ENCODE peak calls at places on chromosomes 13 and 19, in seven cellular contexts. K is body of pancreas; T is ascending aorta; E is adrenal gland; H is osteoblast; Q is CD4-positive, alpha-beta memory T cell; G is A673. S is an unnamed sample.

GRCh38 chr19:35451278-35452096 is 3.4 kb downstream of the FFAR2 start:
- DNase-seq in Q (peak; percentile 39), G (no peak), E (no peak), K (no peak), T (no peak), H (no peak), S (no peak)

GRCh38 chr13:48234652-48235099 is 1.7 kb downstream of the ITM2B start:
- DNase-seq in T (no peak), H (no peak), G (peak; percentile 6), Q (no peak), K (no peak), E (no peak), S (no peak)

GRCh38 chr19:41951686-41952172 is 7.4 kb downstream of the RABAC1 start:
- DNase-seq in K (peak; percentile 70), H (peak; percentile 96), T (peak; percentile 87), E (peak; percentile 72), G (peak; percentile 86), Q (peak; percentile 83), S (peak; percentile 74)

GRCh38 chr13:51258612-51259358 is 36.6 kb downstream of the FAM124A start:
- DNase-seq in Q (no peak), E (no peak), H (no peak), G (no peak), T (no peak), K (peak; percentile 14), S (no peak)

GRCh38 chr13:108377646-108378206 is 108.2 kb downstream of the TNFSF13B start:
- DNase-seq in Q (no peak), E (no peak), K (no peak), T (no peak), G (no peak), H (no peak), S (no peak)

GRCh38 chr19:36421749-36422481 is 3.5 kb upstream of the ZFP82 start:
- DNase-seq in H (peak; percentile 65), T (no peak), K (no peak), Q (no peak), E (no peak), G (no peak), S (no peak)

GRCh38 chr13:31733709-31734108 is 5.6 kb upstream of the RXFP2 start:
- DNase-seq in T (no peak), K (no peak), E (no peak), Q (no peak), G (no peak), H (no peak), S (no peak)

GRCh38 chr13:102141625-102142472 is 260.0 kb downstream of the FGF14 start:
- DNase-seq in T (no peak), E (no peak), Q (peak; percentile 1), G (peak; percentile 66), H (no peak), K (no peak), S (no peak)

GRCh38 chr19:49890349-49891311 is 6.1 kb downstream of the IL4I1 start:
- DNase-seq in G (no peak), H (no peak), T (no peak), Q (peak; percentile 67), E (peak; percentile 62), K (no peak), S (no peak)

GRCh38 chr13:35769812-35770211 is 293.3 kb upstream of the MAB21L1 start:
- DNase-seq in E (no peak), G (no peak), H (no peak), Q (no peak), K (no peak), T (no peak), S (no peak)

GRCh38 chr19:41859213-41859617 is 840 bp upstream of the RPS19 start:
- DNase-seq in G (no peak), H (no peak), K (no peak), E (no peak), T (no peak), Q (no peak), S (no peak)

DNA sequence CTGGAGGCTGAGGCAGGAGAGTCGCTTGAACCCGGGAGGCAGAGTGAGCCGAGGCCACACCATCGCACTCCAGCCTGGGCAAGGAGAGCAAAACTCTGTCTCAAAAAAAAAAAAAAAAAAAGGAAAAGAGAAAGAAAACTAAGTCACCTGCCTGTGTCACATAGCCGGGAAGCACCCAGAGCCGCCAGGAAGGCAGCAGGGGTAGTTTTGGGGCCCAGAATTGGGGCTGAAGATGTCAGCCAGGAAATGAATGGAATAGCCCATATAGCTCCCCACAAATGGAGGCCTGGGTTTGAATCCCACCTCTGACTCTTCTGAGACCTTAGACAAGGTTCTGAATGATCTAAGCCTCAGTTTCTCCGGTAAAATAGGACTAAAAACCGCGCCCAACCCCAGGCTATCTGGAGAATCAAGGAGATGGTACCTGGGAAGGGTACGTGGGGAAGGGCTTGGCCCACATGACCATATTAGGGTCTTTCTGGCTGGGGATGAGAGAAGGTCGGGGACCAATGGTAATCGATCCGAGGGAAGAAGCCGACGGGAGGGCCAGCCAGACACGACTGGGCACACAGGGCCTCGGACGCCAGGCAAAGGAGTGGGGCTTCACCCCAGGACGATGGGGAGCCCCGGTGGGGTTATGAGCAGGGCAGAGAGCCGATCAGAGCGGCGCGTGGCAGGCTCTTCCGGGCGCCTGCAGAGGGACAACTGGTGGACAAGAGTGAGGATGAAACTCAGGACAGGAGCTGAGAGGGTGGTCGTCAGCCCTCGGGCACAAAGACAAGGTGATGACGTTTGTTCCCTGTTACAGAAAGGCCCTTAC is 14.4 kb downstream of the CCDC124 start:
- DNase-seq in T (no peak), G (no peak), E (peak; percentile 25), Q (no peak), H (peak; percentile 88), K (peak; percentile 18), S (no peak)
- H3K27ac ChIP-seq in T (peak overlapping the region; percentile 46), G (peak overlapping the region; percentile 31), E (no peak overlapping the region), Q (peak overlapping the region; percentile 100), H (peak overlapping the region; percentile 48), K (peak overlapping the region; percentile 45), S (peak overlapping the region; percentile 80)

GRCh38 chr19:57421037-57421436 is 10.1 kb downstream of the ZNF17 start:
- DNase-seq in G (no peak), H (no peak), E (no peak), Q (no peak), T (no peak), K (no peak), S (no peak)
- H3K9me3 ChIP-seq in G (peaks cover 14% of the 10 kb centered on the region), H (peaks cover 26% of the 10 kb centered on the region), E (peaks cover 4% of the 10 kb centered on the region), Q (no peaks in the 10 kb centered on the region), T (peaks cover 100% of the 10 kb centered on the region), K (no peaks in the 10 kb centered on the region), S (no peaks in the 10 kb centered on the region)

GRCh38 chr13:110237895-110238294 is 69.1 kb downstream of the COL4A1 start:
- DNase-seq in Q (no peak), H (no peak), T (no peak), G (no peak), K (no peak), E (no peak), S (peak; percentile 11)

GRCh38 chr13:110234532-110234931 is 72.4 kb downstream of the COL4A1 start:
- DNase-seq in G (no peak), T (no peak), K (no peak), Q (no peak), H (no peak), E (no peak), S (no peak)

GRCh38 chr13:110238795-110239194 is 68.2 kb downstream of the COL4A1 start:
- DNase-seq in H (no peak), E (no peak), T (peak; percentile 63), K (no peak), G (no peak), Q (no peak), S (no peak)

GRCh38 chr13:110236831-110237261 is 70.1 kb downstream of the COL4A1 start:
- DNase-seq in E (no peak), G (no peak), K (no peak), T (peak; percentile 80), Q (no peak), H (no peak), S (peak; percentile 52)

GRCh38 chr13:110236431-110236830 is 70.5 kb downstream of the COL4A1 start:
- DNase-seq in H (no peak), E (no peak), G (no peak), Q (no peak), K (no peak), T (peak; percentile 60), S (no peak)
- H3K27ac ChIP-seq in H (no peak overlapping the region), E (peak overlapping the region; percentile 46), G (no peak overlapping the region), Q (no peak overlapping the region), K (no peak overlapping the region), T (peak overlapping the region; percentile 71), S (peak overlapping the region; percentile 84)

DNA sequence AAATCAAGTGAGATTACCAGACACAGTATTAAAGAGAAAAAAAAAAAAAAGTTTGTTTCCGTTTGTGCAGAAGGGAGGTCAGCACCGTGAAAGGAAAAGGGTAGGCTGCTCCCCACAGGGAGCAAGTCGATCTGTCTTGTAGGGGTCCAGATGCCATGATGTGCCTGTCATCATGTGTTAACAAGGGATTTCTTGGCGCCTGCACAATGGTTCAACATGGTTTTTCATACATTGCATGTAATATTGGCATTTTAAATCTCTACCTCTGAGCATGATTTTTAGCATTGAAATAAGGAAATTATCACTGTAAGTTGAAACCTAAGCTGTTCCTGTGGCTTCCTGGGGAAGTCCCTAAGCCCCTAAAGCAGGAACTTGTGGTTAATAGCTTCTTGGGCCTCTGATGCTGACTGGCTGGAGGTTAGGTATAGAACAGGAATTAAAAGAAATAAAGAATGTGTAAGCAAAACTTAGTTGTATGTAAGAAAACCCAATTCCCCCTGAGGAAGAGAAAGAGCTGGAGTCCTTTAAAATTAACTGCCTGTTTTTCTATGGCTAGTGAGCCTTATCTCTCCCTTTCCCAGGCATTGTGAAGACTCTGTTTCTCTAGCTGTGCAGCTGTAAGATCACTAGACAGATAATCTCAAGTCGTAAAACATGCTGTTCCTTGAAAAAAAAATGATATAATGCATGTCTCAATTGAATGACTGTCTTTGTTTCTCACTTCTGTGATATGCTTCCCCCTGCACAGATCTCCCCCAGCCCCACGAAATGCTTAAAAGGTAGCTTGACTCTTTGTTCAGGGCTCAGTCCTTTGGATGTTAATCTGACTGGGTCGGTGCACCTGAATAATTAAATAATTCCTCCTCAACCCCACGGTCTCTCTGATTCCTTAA is 7.4 kb upstream of the FCGBP start:
- DNase-seq in Q (peak; percentile 80), T (no peak), G (peak; percentile 94), E (no peak), H (no peak), K (peak; percentile 54), S (no peak)
- H3K9me3 ChIP-seq in Q (no peaks in the 10 kb centered on the region), T (peaks cover 16% of the 10 kb centered on the region), G (peaks cover 8% of the 10 kb centered on the region), E (no peaks in the 10 kb centered on the region), H (no peaks in the 10 kb centered on the region), K (no peaks in the 10 kb centered on the region), S (no peaks in the 10 kb centered on the region)

GRCh38 chr19:17256130-17256529 is 8.4 kb downstream of the USHBP1 start:
- DNase-seq in K (no peak), Q (no peak), T (no peak), E (no peak), G (no peak), H (no peak), S (no peak)
- H3K27ac ChIP-seq in K (peak overlapping the region; percentile 90), Q (no peak overlapping the region), T (no peak overlapping the region), E (no peak overlapping the region), G (no peak overlapping the region), H (no peak overlapping the region), S (no peak overlapping the region)

DNA sequence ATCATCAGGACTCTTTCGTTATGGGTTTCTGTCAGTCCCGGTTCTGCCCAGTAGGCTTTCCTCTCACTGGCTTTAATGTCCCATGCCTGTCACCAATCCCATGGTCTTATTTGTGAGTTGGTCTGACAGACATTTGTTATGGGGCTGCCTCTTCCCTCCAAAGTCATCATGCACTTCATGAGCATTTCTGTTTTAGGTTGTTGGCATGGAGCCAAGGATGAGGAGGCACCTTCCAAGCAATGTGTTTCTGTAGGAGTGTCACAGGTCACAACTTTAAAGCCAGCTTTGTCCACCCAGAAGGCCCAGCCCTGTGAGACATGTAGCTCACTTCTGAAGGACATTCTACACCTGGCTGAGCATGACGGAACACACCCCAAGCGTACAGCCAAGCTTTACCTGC is 8.5 kb downstream of the ZNF17 start:
- DNase-seq in G (no peak), Q (no peak), H (no peak), T (no peak), E (no peak), K (no peak), S (no peak)
- H3K9me3 ChIP-seq in G (peaks cover 14% of the 10 kb centered on the region), Q (no peaks in the 10 kb centered on the region), H (peaks cover 26% of the 10 kb centered on the region), T (peaks cover 100% of the 10 kb centered on the region), E (peaks cover 4% of the 10 kb centered on the region), K (no peaks in the 10 kb centered on the region), S (peaks cover 82% of the 10 kb centered on the region)

GRCh38 chr13:99367106-99367616 is 60.0 kb upstream of the GPR183 start:
- DNase-seq in G (no peak), T (no peak), H (no peak), Q (no peak), K (no peak), E (no peak), S (no peak)
- H3K27ac ChIP-seq in G (no peak overlapping the region), T (no peak overlapping the region), H (no peak overlapping the region), Q (peak overlapping the region; percentile 70), K (no peak overlapping the region), E (no peak overlapping the region), S (no peak overlapping the region)